ENCODE peak calls at places on chromosomes 13 and 19, in eight cellular contexts. U is tibial nerve, C is A549, B is GM23338, P is tibial artery, O is retinal pigment epithelial cell, K is mucosa of descending colon, G is SK-N-SH. Q is an unnamed sample.
A peak's percentile ranks its signal among the peaks of the same experiment; 100 is the strongest.

GRCh38 chr19:16197188-16197621 is 506 bp upstream of the AP1M1 start:
- DNase-seq in B (no peak), O (peak; percentile 62), C (no peak), U (no peak), P (peak; percentile 53), K (peak; percentile 45), G (no peak), Q (no peak)

GRCh38 chr19:7738023-7738422 is 6.1 kb upstream of the CLEC4G start:
- DNase-seq in B (no peak), U (no peak), G (no peak), K (no peak), O (no peak), P (no peak), C (no peak), Q (no peak)

GRCh38 chr13:113220141-113220598 is 10.8 kb downstream of the CUL4A start:
- DNase-seq in U (no peak), C (no peak), P (no peak), O (no peak), G (no peak), K (peak; percentile 75), B (peak; percentile 32), Q (no peak)

GRCh38 chr13:113499936-113500335 is 9.4 kb upstream of the DCUN1D2 start:
- DNase-seq in C (no peak), P (no peak), U (no peak), O (no peak), K (no peak), G (no peak), B (no peak), Q (no peak)

GRCh38 chr19:46926201-46927071 is 65.6 kb downstream of the ARHGAP35 start:
- DNase-seq in U (no peak), O (no peak), C (no peak), G (no peak), K (no peak), B (no peak), P (no peak), Q (no peak)

GRCh38 chr13:113976711-113977684 is 3.1 kb upstream of the C13orf46 start:
- DNase-seq in U (no peak), O (peak; percentile 29), K (no peak), G (no peak), P (peak; percentile 65), C (peak; percentile 11), B (no peak), Q (no peak)

GRCh38 chr19:8611890-8612806 is 1.6 kb upstream of the ADAMTS10 start:
- DNase-seq in C (peak; percentile 80), O (no peak), P (peak; percentile 89), U (no peak), B (peak; percentile 74), K (peak; percentile 39), G (no peak), Q (no peak)

GRCh38 chr19:45515807-45516401 is 8.6 kb downstream of the VASP start:
- DNase-seq in K (peak; percentile 80), P (no peak), O (no peak), B (no peak), C (no peak), U (no peak), G (no peak), Q (no peak)

GRCh38 chr19:7117248-7117647 is 47.7 kb downstream of the ZNF557 start:
- DNase-seq in K (no peak), C (no peak), O (no peak), B (no peak), P (no peak), U (no peak), G (no peak), Q (no peak)

GRCh38 chr13:26487781-26488180 is 69.7 kb upstream of the WASF3 start:
- DNase-seq in U (no peak), P (no peak), O (no peak), G (no peak), K (no peak), B (no peak), C (no peak), Q (no peak)

GRCh38 chr13:51997641-51998330 is 13.5 kb downstream of the ATP7B start:
- DNase-seq in C (no peak), O (no peak), B (peak; percentile 63), K (no peak), G (no peak), P (no peak), U (no peak), Q (no peak)

GRCh38 chr19:48963371-48964204 is 1.5 kb upstream of the FTL start:
- DNase-seq in K (peak; percentile 83), O (no peak), G (no peak), C (peak; percentile 92), U (peak; percentile 68), P (peak; percentile 90), B (peak; percentile 89), Q (no peak)

GRCh38 chr19:46787331-46788100 is 878 bp downstream of the SLC1A5 start:
- DNase-seq in C (peak; percentile 86), P (peak; percentile 85), B (peak; percentile 65), U (peak; percentile 52), G (peak; percentile 74), O (no peak), K (peak; percentile 66), Q (no peak)

GRCh38 chr13:102658678-102659077 is 36.2 kb downstream of the METTL21C start:
- DNase-seq in U (no peak), C (no peak), B (no peak), K (no peak), G (no peak), P (no peak), O (no peak), Q (no peak)

GRCh38 chr13:19089315-19089714 is 92.3 kb downstream of the TUBA3C start:
- DNase-seq in B (no peak), P (no peak), G (peak; percentile 39), O (no peak), U (no peak), C (no peak), K (no peak), Q (no peak)

DNA sequence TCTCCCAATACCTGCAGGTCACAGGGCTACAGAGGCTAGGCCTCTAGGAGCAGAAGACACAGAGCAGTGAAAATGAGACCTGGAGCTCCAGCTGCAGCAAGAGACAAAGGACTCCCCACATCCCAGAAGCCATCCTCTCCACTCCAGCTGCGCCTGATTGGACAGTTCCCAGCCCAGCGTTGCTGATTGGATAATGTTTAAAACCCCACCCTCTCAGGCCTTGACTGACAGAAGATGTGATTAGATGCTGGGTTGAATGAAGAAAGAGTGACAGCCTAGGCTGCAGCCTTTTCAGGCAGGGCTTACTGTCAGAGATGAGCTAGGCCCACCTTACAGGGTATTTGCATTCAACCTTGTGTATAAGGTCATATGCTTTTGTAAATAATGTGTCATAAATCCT is 59.4 kb downstream of the ZNF708 start:
- DNase-seq in P (no peak), K (no peak), B (no peak), G (peak; percentile 8), O (no peak), U (no peak), C (no peak), Q (no peak)
- H3K4me3 ChIP-seq in P (no peak overlapping the region), K (no peak overlapping the region), B (no peak overlapping the region), G (no peak overlapping the region), O (no peak overlapping the region), U (no peak overlapping the region), C (no peak overlapping the region), Q (no peak overlapping the region)

DNA sequence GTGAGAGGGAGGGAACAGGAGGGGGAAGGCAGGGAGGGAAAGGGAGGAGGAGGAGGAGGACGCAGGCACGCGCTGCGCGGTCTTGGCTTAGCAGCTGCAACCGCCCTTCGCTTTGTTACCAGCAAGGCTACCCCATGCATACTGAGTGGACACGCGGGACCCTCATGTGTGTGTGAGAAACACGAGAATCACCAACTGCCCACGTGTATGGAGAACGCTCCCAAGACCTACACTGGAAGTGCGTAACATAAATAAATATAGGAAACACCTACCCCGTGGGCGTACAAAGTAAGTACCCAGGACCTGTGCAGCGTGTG is 38.0 kb downstream of the DEDD2 start:
- DNase-seq in G (no peak), O (no peak), B (no peak), C (no peak), U (no peak), K (no peak), P (no peak), Q (no peak)
- TF ChIP-seq CTCF in G (no peak), O (no peak), B (no peak), C (no peak), U (no peak), K (no peak), P (no peak), Q (no peak)

GRCh38 chr19:10621966-10622365 is 3.4 kb upstream of the SLC44A2 start:
- DNase-seq in O (no peak), U (no peak), G (no peak), K (no peak), C (no peak), B (no peak), P (no peak), Q (no peak)

GRCh38 chr19:10625003-10625761 is at the start of gene SLC44A2:
- DNase-seq in P (peak; percentile 93), K (peak; percentile 94), O (no peak), U (peak; percentile 75), C (peak; percentile 46), G (peak; percentile 93), B (peak; percentile 94), Q (no peak)

GRCh38 chr19:10620786-10621185 is 4.6 kb upstream of the SLC44A2 start:
- DNase-seq in G (no peak), K (no peak), O (no peak), U (no peak), C (no peak), P (no peak), B (no peak), Q (no peak)

GRCh38 chr19:10624585-10624984 is 768 bp upstream of the SLC44A2 start:
- DNase-seq in B (no peak), O (no peak), U (no peak), P (no peak), K (peak; percentile 59), G (no peak), C (no peak), Q (no peak)

DNA sequence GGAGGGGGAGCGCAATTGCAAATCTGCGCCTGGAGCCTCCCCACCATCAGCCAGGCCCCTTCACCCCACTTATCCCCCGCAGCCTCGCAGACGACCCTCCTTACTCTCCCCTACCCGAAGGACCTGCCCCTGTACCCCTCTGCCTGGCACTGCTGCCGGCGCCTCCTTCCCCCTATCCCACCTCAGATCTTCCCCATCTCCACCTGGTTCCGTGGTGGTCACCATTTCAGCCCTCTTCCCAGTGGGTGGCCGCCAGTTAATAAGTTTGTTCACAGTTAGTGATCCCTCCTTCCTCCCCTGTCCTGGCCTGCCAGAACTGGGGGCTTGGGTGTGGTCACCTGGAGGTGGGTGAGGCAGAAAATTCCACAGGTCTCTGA is 397 bp downstream of the SLC44A2 start:
- DNase-seq in P (no peak), G (no peak), C (no peak), U (no peak), B (peak; percentile 30), O (no peak), K (peak; percentile 23), Q (no peak)
- H3K4me3 ChIP-seq in P (peak overlapping the region; percentile 63), G (peak overlapping the region; percentile 48), C (peak overlapping the region; percentile 49), U (peak overlapping the region; percentile 53), B (peak overlapping the region; percentile 87), O (peak overlapping the region; percentile 64), K (peak overlapping the region; percentile 77), Q (no peak overlapping the region)

DNA sequence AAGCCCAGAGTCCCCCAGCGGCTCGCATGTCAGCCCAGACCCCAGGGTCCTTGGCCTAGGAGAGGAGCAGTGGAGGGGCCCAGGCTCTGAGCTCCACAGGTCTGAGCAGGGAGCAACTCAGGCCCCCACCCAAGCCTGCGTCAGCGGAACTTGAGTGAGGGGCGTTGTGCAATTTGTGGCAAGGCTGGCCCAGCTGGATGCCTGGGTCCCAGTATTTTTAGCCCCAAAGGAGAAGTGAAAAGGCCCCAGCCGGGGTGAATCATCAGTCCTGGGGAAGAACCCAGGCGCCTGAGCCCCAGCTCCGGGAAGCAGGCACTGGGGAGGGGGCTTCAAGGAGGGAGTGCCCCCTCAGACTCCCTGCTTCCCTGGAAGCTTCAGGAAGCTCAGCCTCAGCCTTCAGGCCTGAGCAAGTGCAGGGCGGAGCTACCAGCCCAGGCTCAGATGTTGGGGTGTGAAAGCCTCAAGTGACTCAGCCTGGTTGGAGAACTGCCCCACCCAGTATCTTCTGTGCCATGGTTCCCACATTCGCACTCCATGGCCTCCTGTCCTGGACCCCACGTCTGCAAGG is 7.2 kb downstream of the MED29 start:
- DNase-seq in C (peak; percentile 84), G (no peak), P (peak; percentile 90), O (no peak), U (peak; percentile 57), K (peak; percentile 85), B (no peak), Q (no peak)
- TF ChIP-seq CTCF in C (no peak), G (no peak), P (no peak), O (no peak), U (no peak), K (no peak), B (no peak), Q (no peak)